ENCODE peak calls at places on chromosomes 16 and 17, in six cellular contexts. V, R, T, I, L and U are unnamed samples.

GRCh38 chr17:77454560-77455095 is 313.9 kb downstream of the SEC14L1 start:
- DNase-seq in R (no peak), T (peak), V (no peak), L (no peak), I (no peak), U (no peak)

GRCh38 chr17:51238253-51238887 is 21.5 kb downstream of the MBTD1 start:
- DNase-seq in I (no peak), V (no peak), R (no peak), T (no peak), L (no peak), U (no peak)

GRCh38 chr16:85557083-85557975 is 55.8 kb upstream of the GSE1 start:
- DNase-seq in T (peak), V (peak), R (peak), L (peak), I (no peak), U (no peak)

GRCh38 chr16:24071990-24072389 is 184.1 kb upstream of the CACNG3 start:
- DNase-seq in I (no peak), V (no peak), T (no peak), L (no peak), R (no peak), U (no peak)

GRCh38 chr16:72924918-72925630 is 122.9 kb downstream of the ZFHX3 start:
- DNase-seq in R (no peak), I (no peak), L (no peak), V (no peak), T (no peak), U (no peak)

GRCh38 chr16:74025-74424 is 1.6 kb upstream of the RHBDF1 start:
- DNase-seq in T (no peak), V (no peak), I (no peak), L (no peak), R (no peak), U (no peak)

GRCh38 chr17:81586096-81586495 is 33.9 kb upstream of the FAAP100 start:
- DNase-seq in R (no peak), I (no peak), T (no peak), V (no peak), L (no peak), U (no peak)

GRCh38 chr17:58059141-58059540 is 24.1 kb upstream of the DYNLL2 start:
- DNase-seq in T (no peak), I (no peak), L (no peak), V (no peak), R (no peak), U (no peak)

GRCh38 chr16:51757921-51758479 is 606.9 kb upstream of the SALL1 start:
- DNase-seq in V (no peak), R (no peak), I (no peak), L (no peak), T (no peak), U (no peak)

GRCh38 chr16:49961087-49961486 is 63.9 kb upstream of the CNEP1R1 start:
- DNase-seq in I (no peak), R (no peak), L (peak), V (no peak), T (peak), U (peak)

GRCh38 chr17:7293821-7294613 is 422 bp downstream of the YBX2 start:
- DNase-seq in L (no peak), I (no peak), R (no peak), V (peak), T (no peak), U (no peak)

GRCh38 chr17:38560503-38561318 is 45.0 kb downstream of the SRCIN1 start:
- DNase-seq in T (peak), R (no peak), L (peak), I (no peak), V (no peak), U (no peak)

GRCh38 chr16:67888311-67888710 is 3.6 kb downstream of the NRN1L start:
- DNase-seq in R (no peak), V (no peak), I (no peak), T (no peak), L (no peak), U (no peak)

GRCh38 chr17:68301438-68301959 is 10.2 kb downstream of the ARSG start:
- DNase-seq in T (no peak), I (no peak), L (no peak), V (no peak), R (no peak), U (no peak)

GRCh38 chr17:82882715-82883446 is 43.1 kb upstream of the ZNF750 start:
- DNase-seq in L (no peak), I (no peak), T (no peak), R (no peak), V (peak), U (no peak)

GRCh38 chr16:24091125-24091524 is 165.0 kb upstream of the CACNG3 start:
- DNase-seq in V (no peak), I (no peak), R (no peak), T (no peak), L (no peak), U (no peak)

GRCh38 chr17:47703671-47704070 is 9.7 kb downstream of the TBKBP1 start:
- DNase-seq in I (no peak), T (no peak), V (no peak), L (no peak), R (no peak), U (no peak)

GRCh38 chr16:66844342-66845079 is at the start of gene CA7:
- DNase-seq in T (no peak), I (no peak), V (no peak), R (no peak), L (no peak), U (no peak)

GRCh38 chr16:990516-991291 is 9.1 kb downstream of the SOX8 start:
- DNase-seq in V (no peak), I (no peak), T (no peak), R (no peak), L (no peak), U (no peak)

GRCh38 chr17:67974186-67974585 is 22.1 kb downstream of the C17orf58 start:
- DNase-seq in R (no peak), T (no peak), L (no peak), V (no peak), I (no peak), U (no peak)

GRCh38 chr17:63442549-63443035 is 3.5 kb downstream of the CYB561 start:
- DNase-seq in T (no peak), R (no peak), I (no peak), V (no peak), L (no peak), U (no peak)
- TF ChIP-seq CTCF in T (peak), R (no peak), I (peak), V (no peak), L (no peak), U (no peak)

DNA sequence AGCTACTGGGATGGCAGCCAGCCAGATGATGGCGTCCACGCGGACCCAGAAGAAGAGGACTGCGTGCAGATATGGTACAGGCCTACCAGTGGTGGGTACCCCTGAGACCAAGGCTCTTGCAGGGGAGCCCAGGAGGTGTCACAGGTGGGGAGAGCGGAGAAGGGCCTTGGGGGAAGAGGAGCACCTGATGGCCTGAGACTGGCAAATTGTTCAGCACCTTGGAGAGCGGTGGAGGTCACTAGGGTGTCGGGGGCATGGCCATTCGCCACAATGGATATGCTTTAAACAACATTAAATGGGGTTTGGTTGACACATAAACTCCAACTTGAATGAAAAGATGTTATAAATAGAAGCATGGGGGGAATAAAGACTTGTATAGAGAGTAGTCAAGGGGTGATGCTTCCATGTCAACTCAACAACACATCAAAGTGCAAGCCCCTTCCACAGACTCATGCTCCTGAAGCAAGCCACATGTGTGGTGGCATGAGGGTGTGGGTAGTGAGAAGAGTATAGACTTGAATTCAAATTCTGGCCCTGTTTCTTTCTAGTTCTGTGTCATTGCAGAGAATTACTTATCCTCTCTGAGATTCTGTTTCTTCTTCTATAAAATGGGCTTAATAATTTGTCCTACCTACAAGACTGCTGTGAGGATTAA is 22.2 kb downstream of the CLEC19A start:
- DNase-seq in R (no peak), V (no peak), L (no peak), I (no peak), T (no peak), U (no peak)
- TF ChIP-seq CTCF in R (no peak), V (no peak), L (no peak), I (no peak), T (no peak), U (no peak)

GRCh38 chr17:56300191-56300590 is 146.9 kb downstream of the ANKFN1 start:
- DNase-seq in T (no peak), L (no peak), V (no peak), I (no peak), R (no peak), U (no peak)

GRCh38 chr17:56310780-56311179 is 157.5 kb downstream of the ANKFN1 start:
- DNase-seq in L (no peak), I (no peak), R (no peak), T (no peak), V (no peak), U (no peak)

GRCh38 chr17:56309897-56310296 is 156.6 kb downstream of the ANKFN1 start:
- DNase-seq in I (no peak), T (no peak), V (no peak), R (no peak), L (no peak), U (no peak)

GRCh38 chr17:56305017-56305416 is 151.7 kb downstream of the ANKFN1 start:
- DNase-seq in R (no peak), T (no peak), I (no peak), L (no peak), V (no peak), U (no peak)
- TF ChIP-seq CTCF in R (no peak), T (no peak), I (no peak), L (no peak), V (no peak), U (peak)

GRCh38 chr16:80125677-80126076 is 415.1 kb upstream of the DYNLRB2 start:
- DNase-seq in I (no peak), T (no peak), V (no peak), R (no peak), L (no peak), U (no peak)
- TF ChIP-seq CTCF in I (no peak), T (no peak), V (no peak), R (no peak), L (no peak), U (no peak)

GRCh38 chr17:3732171-3732570 is 8.5 kb downstream of the HASPIN start:
- DNase-seq in I (no peak), L (peak), V (peak), R (no peak), T (peak), U (peak)
- TF ChIP-seq CTCF in I (no peak), L (no peak), V (no peak), R (peak), T (no peak), U (peak)

GRCh38 chr17:1767358-1767757 is 5.5 kb downstream of the SERPINF1 start:
- DNase-seq in T (no peak), V (no peak), I (no peak), L (no peak), R (no peak), U (no peak)
- TF ChIP-seq CTCF in T (no peak), V (no peak), I (peak), L (no peak), R (no peak), U (peak)

GRCh38 chr17:45398800-45399199 is 33.9 kb downstream of the ARHGAP27 start:
- DNase-seq in T (no peak), L (no peak), R (no peak), I (no peak), V (no peak), U (no peak)
- TF ChIP-seq CTCF in T (no peak), L (no peak), R (no peak), I (peak), V (no peak), U (peak)

DNA sequence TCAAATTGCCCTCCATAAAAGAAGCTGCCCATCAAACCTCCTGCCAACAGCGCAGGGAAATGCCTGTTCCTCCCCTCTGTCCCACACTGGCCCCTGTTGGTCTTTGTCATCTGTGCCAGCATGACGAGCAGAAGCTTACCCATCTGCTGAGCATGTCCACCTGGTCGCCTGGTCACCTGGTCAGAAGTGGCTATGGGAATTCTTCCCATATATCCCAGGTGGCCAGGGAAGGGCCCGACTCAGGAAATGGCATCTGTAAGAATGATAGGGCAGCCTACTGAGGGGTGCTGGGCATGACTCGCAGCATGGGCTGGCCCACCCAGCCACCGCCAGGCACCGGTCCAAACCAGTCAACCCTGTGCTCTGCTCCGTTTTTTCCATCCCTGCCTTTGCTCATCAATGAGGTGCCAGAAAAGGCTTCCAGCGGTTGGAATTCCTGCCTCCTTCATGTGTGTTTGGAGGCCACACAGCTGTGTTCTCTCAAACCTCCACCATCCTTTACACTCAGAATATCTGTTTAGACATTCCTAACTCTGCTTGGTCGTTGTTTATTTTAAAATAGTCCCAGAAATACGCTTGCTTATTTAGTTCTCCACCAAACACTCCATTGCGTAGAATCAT is 145.2 kb downstream of the CLEC16A start:
- DNase-seq in T (peak), V (peak), L (peak), R (no peak), I (no peak), U (no peak)
- TF ChIP-seq CTCF in T (no peak), V (peak), L (no peak), R (no peak), I (no peak), U (no peak)

GRCh38 chr17:76365256-76365903 is 11.7 kb upstream of the PRPSAP1 start:
- DNase-seq in T (peak), R (no peak), V (no peak), L (no peak), I (no peak), U (no peak)
- TF ChIP-seq CTCF in T (peak), R (peak), V (no peak), L (peak), I (peak), U (peak)